ENCODE peak calls at places on chromosomes 7 and 10, in five cellular contexts. S is neural crest cell, N is dorsolateral prefrontal cortex, G is tibial nerve, T is K562. M is an unnamed sample.

GRCh38 chr10:80260295-80261243 is 28.9 kb downstream of the MAT1A start:
- DNase-seq in S (peak), N (no peak), G (peak), T (peak), M (peak)

GRCh38 chr10:10403762-10404161 is 613.9 kb upstream of the CELF2 start:
- DNase-seq in S (no peak), N (no peak), G (no peak), T (no peak), M (no peak)

GRCh38 chr7:75969182-75969581 is 25.2 kb downstream of the TMEM120A start:
- DNase-seq in S (no peak), N (no peak), G (no peak), T (no peak), M (no peak)

GRCh38 chr7:28984631-28985030 is 26.5 kb upstream of the TRIL start:
- DNase-seq in S (no peak), N (no peak), G (peak), T (no peak), M (no peak)

GRCh38 chr10:85618841-85619240 is 747.8 kb downstream of the GRID1 start:
- DNase-seq in S (no peak), N (no peak), G (no peak), T (no peak), M (no peak)

GRCh38 chr7:39509912-39510311 is 56.3 kb upstream of the YAE1 start:
- DNase-seq in S (no peak), N (no peak), G (no peak), T (peak), M (no peak)

GRCh38 chr10:80090120-80090519 is 11.7 kb downstream of the TMEM254 start:
- DNase-seq in S (no peak), N (no peak), G (no peak), T (no peak), M (no peak)

GRCh38 chr10:93334901-93335312 is 147.2 kb downstream of the MYOF start:
- DNase-seq in S (no peak), N (no peak), G (no peak), T (no peak), M (no peak)

GRCh38 chr7:42967391-42967790 is 35.2 kb downstream of the MRPL32 start:
- DNase-seq in S (no peak), N (no peak), G (no peak), T (no peak), M (no peak)

GRCh38 chr7:136937436-136937835 is 69.0 kb downstream of the CHRM2 start:
- DNase-seq in S (no peak), N (no peak), G (no peak), T (no peak), M (no peak)

GRCh38 chr7:44372560-44373417 is 47.4 kb upstream of the CAMK2B start:
- DNase-seq in S (no peak), N (no peak), G (no peak), T (peak), M (no peak)

GRCh38 chr10:27192284-27192683 is 37.1 kb downstream of the MASTL start:
- DNase-seq in S (no peak), N (no peak), G (no peak), T (no peak), M (no peak)

GRCh38 chr10:79394631-79395030 is 47.4 kb downstream of the PPIF start:
- DNase-seq in S (no peak), N (no peak), G (no peak), T (no peak), M (no peak)

GRCh38 chr10:124971276-124971675 is 29.4 kb downstream of the ZRANB1 start:
- DNase-seq in S (no peak), N (no peak), G (no peak), T (no peak), M (no peak)

GRCh38 chr7:16267953-16268820 is 153.2 kb downstream of the CRPPA start:
- DNase-seq in S (no peak), N (no peak), G (no peak), T (no peak), M (no peak)

GRCh38 chr7:151782598-151783448 is 94.1 kb downstream of the PRKAG2 start:
- DNase-seq in S (peak), N (peak), G (peak), T (peak), M (peak)

GRCh38 chr7:15837627-15838026 is 151.1 kb upstream of the MEOX2 start:
- DNase-seq in S (no peak), N (no peak), G (no peak), T (no peak), M (no peak)

GRCh38 chr10:44627591-44628354 is 242.9 kb upstream of the CXCL12 start:
- DNase-seq in S (no peak), N (no peak), G (no peak), T (no peak), M (no peak)

GRCh38 chr10:35040761-35041501 is 49.2 kb downstream of the CUL2 start:
- DNase-seq in S (no peak), N (no peak), G (no peak), T (no peak), M (no peak)

GRCh38 chr7:69871213-69871885 is 273.1 kb downstream of the AUTS2 start:
- DNase-seq in S (no peak), N (no peak), G (no peak), T (no peak), M (no peak)

GRCh38 chr10:27088263-27089044 is 11.8 kb downstream of the ANKRD26 start:
- DNase-seq in S (no peak), N (no peak), G (no peak), T (no peak), M (no peak)

GRCh38 chr7:47651355-47652317 is 69.7 kb upstream of the TNS3 start:
- DNase-seq in S (no peak), N (no peak), G (no peak), T (no peak), M (no peak)

GRCh38 chr7:65983965-65984654 is 2.1 kb upstream of the GUSB start:
- DNase-seq in S (no peak), N (no peak), G (no peak), T (peak), M (no peak)

GRCh38 chr7:45188736-45189135 is 31.1 kb downstream of the RAMP3 start:
- DNase-seq in S (no peak), N (no peak), G (no peak), T (no peak), M (no peak)

GRCh38 chr10:127410030-127410429 is 139.1 kb upstream of the NPS start:
- DNase-seq in S (no peak), N (no peak), G (no peak), T (no peak), M (no peak)

GRCh38 chr7:151876112-151876898 is 610 bp downstream of the PRKAG2 start:
- DNase-seq in S (peak), N (no peak), G (peak), T (peak), M (peak)

GRCh38 chr7:22831602-22832001 is 9.0 kb upstream of the TOMM7 start:
- DNase-seq in S (no peak), N (no peak), G (no peak), T (no peak), M (no peak)

GRCh38 chr10:86756511-86757109 is at the start of gene BMPR1A:
- DNase-seq in S (peak), N (no peak), G (peak), T (peak), M (peak)

GRCh38 chr7:92498557-92498956 is 20.8 kb upstream of the ERVW-1 start:
- DNase-seq in S (no peak), N (no peak), G (no peak), T (no peak), M (no peak)

GRCh38 chr7:16034353-16034752 is 347.9 kb upstream of the MEOX2 start:
- DNase-seq in S (no peak), N (no peak), G (no peak), T (no peak), M (no peak)

GRCh38 chr7:12017046-12017445 is 185.0 kb upstream of the THSD7A start:
- DNase-seq in S (no peak), N (no peak), G (no peak), T (no peak), M (no peak)

GRCh38 chr10:79379512-79380124 is 32.3 kb downstream of the PPIF start:
- DNase-seq in S (peak), N (no peak), G (no peak), T (no peak), M (no peak)

DNA sequence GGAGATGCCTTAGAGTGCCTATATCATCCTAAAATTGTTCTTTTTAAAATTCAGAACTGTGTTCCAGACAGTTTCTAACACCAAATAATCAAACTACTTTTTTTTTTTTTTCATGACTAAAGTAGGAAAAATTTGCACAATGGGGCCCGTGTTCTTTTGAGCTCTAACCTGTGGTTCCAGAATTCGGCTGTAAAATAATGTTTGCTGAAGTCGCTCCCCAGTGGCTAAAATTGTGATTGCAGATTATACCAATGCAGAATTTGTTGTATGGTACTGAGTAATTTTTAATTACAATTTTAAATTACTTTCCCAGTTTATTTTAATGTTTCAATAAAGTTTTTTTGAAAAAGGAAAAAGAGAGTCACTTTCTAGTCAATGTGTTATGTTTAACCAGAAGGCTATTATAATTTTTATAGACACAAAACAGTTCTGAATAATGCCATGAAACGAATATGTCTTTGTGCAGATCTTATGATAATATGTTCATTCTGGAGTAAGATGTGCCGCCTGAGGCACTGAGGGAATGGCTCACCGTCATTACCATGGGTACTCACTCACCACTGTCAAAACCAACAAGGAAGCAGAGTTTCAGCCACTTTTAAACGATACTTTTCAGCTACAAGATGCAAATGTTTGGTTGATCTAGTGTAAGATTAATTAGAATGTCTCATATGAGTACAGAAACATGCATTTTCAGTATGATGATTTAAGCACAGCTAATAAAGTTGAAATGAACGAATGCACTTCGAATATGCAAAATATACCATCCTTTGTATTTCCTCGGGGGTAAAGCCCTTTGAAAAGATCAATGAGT is 173.6 kb downstream of the PRKCQ start:
- DNase-seq in S (no peak), N (no peak), G (no peak), T (peak), M (no peak)
- TF ChIP-seq CTCF in S (peak), N (peak), G (peak), T (peak), M (peak)

GRCh38 chr10:70331486-70332268 is 47.9 kb upstream of the NPFFR1 start:
- DNase-seq in S (no peak), N (peak), G (peak), T (peak), M (no peak)
- TF ChIP-seq CTCF in S (no peak), N (peak), G (peak), T (peak), M (no peak)

DNA sequence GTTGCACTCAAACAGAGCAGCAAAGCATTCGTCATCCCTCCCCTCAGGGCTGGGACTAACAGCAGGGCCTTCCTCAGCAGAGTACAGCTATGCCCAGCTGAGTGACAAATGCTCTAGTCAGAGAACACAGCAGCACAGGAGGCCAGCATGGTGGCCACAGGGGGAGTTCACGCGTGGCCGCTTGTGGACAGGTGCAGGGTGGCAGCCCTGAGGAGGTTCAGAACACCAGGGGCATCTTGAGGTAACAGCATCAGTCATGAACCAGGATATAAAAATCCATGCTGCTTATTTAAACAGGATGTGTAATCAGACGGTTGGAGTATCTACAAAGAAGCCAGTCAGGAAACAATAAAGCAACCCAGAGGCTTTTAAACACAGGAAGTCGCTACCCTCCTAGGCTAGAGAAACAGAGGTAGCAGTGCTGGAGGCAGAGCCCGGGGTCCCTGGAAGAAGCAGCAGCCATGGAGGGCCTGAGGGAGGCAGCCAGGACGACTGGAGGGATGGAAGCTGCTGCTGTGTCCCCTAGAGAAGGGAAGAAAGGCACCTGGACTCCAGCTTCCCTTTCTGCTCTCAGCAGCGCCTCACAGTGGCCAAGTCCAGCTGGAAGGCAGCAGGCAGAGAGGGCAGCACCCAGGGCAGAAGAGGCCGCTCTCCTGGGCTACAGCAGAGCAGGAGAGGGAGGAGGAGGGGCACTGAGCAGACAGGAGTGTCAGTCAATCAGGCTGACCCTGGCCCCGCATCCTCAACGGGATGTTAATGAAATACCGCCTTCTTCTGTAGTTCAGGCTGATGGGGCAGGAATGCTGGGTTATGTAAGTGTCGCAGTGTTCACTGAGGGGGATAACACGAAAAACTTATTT is 70.8 kb upstream of the UCN3 start:
- DNase-seq in S (peak), N (no peak), G (peak), T (peak), M (peak)
- TF ChIP-seq CTCF in S (peak), N (no peak), G (no peak), T (peak), M (peak)

DNA sequence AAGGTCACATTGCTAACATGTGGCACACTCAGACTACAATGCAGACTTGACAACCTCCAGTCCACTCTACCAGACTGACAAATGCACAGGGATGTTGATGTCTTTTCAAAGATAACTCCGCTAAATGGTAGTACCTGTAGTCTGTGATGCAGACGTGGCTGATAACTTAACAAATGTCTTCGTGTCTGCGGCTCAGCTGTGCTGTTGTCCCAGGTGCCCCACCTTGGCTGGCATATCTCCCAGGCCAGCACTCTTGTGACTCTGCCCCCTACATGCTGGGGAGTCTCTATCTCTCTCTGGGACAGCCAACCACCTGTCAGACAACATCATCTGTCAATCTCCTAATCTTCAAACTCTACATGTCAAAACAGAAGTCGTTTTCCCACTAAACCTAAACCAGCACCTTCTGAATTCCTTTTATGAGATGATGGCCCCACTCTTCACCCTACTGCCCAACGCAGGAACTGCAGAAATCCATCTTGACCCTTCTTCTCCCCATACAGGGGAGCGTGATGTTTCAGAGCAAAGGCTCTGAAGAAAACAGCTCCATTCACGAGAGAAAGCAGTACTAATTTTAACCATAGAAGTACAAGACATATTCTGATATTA is 156.4 kb downstream of the USP6NL start:
- DNase-seq in S (no peak), N (no peak), G (no peak), T (no peak), M (no peak)
- TF ChIP-seq CTCF in S (peak), N (no peak), G (no peak), T (peak), M (peak)

DNA sequence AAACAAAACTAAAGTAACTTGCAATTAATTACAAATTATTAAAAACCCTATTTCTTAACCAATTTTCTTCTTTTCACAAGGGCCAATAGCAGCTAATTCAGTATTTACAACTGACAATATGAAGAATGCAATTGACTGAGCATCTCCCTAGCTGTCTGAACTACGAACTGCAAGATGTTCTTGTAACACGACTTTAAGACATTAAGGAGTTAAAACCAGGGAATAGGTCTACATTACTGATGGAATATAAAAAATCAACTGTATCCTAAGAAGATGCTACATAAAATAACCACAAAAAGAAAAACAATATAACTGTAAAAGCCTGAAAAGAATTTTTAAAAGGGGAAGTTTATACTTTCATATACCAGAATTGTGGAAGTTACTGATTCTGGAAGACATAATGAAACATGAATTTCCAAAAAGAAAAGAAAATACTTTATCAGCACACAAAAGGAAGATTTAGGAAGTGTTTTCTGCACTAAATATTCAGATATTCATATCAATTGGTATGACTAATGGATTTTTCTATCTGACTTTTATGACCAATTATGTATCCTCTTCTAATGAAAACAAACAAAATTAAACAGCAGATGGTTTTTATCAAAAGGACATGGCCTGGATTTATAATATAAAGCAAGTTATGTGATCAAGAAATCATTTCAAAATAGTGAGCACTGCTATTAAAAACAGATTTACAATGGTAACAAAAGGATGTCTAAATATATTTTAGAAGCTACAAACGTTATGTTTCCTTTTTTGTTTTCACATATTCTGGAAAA is 1.6 kb downstream of the GPR22 start:
- DNase-seq in S (no peak), N (no peak), G (no peak), T (no peak), M (no peak)
- TF ChIP-seq CTCF in S (no peak), N (peak), G (no peak), T (no peak), M (no peak)

GRCh38 chr7:84196007-84196551 is 1.5 kb upstream of the SEMA3A start:
- DNase-seq in S (no peak), N (no peak), G (no peak), T (no peak), M (no peak)

GRCh38 chr7:84195295-84196006 is 862 bp upstream of the SEMA3A start:
- DNase-seq in S (no peak), N (no peak), G (no peak), T (no peak), M (peak)

GRCh38 chr7:84191842-84192241 is 2.7 kb downstream of the SEMA3A start:
- DNase-seq in S (no peak), N (no peak), G (no peak), T (no peak), M (no peak)

GRCh38 chr7:84193787-84194186 is 802 bp downstream of the SEMA3A start:
- DNase-seq in S (no peak), N (no peak), G (no peak), T (no peak), M (no peak)

GRCh38 chr7:84194484-84195260 is at the start of gene SEMA3A:
- DNase-seq in S (peak), N (no peak), G (peak), T (no peak), M (peak)
- TF ChIP-seq CTCF in S (no peak), N (peak), G (peak), T (no peak), M (no peak)

GRCh38 chr7:118648002-118648401 is 423.5 kb downstream of the ANKRD7 start:
- DNase-seq in S (no peak), N (no peak), G (no peak), T (no peak), M (no peak)
- TF ChIP-seq CTCF in S (no peak), N (no peak), G (no peak), T (no peak), M (no peak)

GRCh38 chr10:20944789-20945502 is 47.8 kb upstream of the NEBL start:
- DNase-seq in S (no peak), N (no peak), G (no peak), T (no peak), M (no peak)
- TF ChIP-seq CTCF in S (no peak), N (no peak), G (no peak), T (no peak), M (no peak)

GRCh38 chr7:93861325-93861949 is 29.1 kb downstream of the TFPI2 start:
- DNase-seq in S (no peak), N (no peak), G (no peak), T (no peak), M (no peak)
- TF ChIP-seq CTCF in S (peak), N (peak), G (no peak), T (no peak), M (peak)

GRCh38 chr7:24723178-24723530 is 34.1 kb downstream of the GSDME start:
- DNase-seq in S (no peak), N (no peak), G (no peak), T (no peak), M (no peak)

GRCh38 chr7:24718977-24719491 is 38.2 kb downstream of the GSDME start:
- DNase-seq in S (no peak), N (no peak), G (no peak), T (no peak), M (no peak)

GRCh38 chr7:24720283-24720682 is 37.0 kb downstream of the GSDME start:
- DNase-seq in S (no peak), N (no peak), G (no peak), T (no peak), M (no peak)

GRCh38 chr7:24722386-24723177 is 34.7 kb downstream of the GSDME start:
- DNase-seq in S (no peak), N (no peak), G (no peak), T (no peak), M (peak)

GRCh38 chr7:24721378-24722030 is 35.8 kb downstream of the GSDME start:
- DNase-seq in S (no peak), N (no peak), G (no peak), T (no peak), M (no peak)
- TF ChIP-seq CTCF in S (no peak), N (no peak), G (no peak), T (no peak), M (no peak)